ENCODE peak calls at places on chromosome 9, in seven cellular contexts. K is tibial artery; H is CD8-positive, alpha-beta T cell; Z is transverse colon; D is AG04450; J is CD4-positive, alpha-beta memory T cell; T is SJSA1. R is an unnamed sample. For H3K9me3, the result is how much of the 10 kb centered on the place peaks cover.

GRCh38 chr9:127050581-127050980 is 71.9 kb downstream of the ANGPTL2 start:
- DNase-seq in T (no peak), J (no peak), H (no peak), K (no peak), Z (no peak), D (no peak), R (no peak)

GRCh38 chr9:121921444-121921843 is 171.7 kb downstream of the TTLL11 start:
- DNase-seq in K (no peak), D (no peak), Z (no peak), J (no peak), H (no peak), T (no peak), R (no peak)

GRCh38 chr9:77218612-77219011 is 41.3 kb downstream of the VPS13A start:
- DNase-seq in Z (no peak), J (no peak), H (no peak), K (no peak), T (no peak), D (peak), R (no peak)

GRCh38 chr9:133003671-133004090 is 25.2 kb downstream of the GFI1B start:
- DNase-seq in K (no peak), H (no peak), Z (no peak), J (no peak), T (no peak), D (no peak), R (no peak)

GRCh38 chr9:86359480-86359879 is 5.3 kb upstream of the TUT7 start:
- DNase-seq in D (no peak), H (no peak), T (no peak), Z (no peak), J (no peak), K (peak), R (no peak)

GRCh38 chr9:91036826-91037510 is 235.3 kb downstream of the SYK start:
- DNase-seq in T (peak), D (peak), J (peak), H (peak), K (peak), Z (peak), R (no peak)

GRCh38 chr9:80874276-80874675 is 815.1 kb downstream of the TLE1 start:
- DNase-seq in T (no peak), Z (no peak), K (no peak), J (no peak), D (peak), H (no peak), R (no peak)

GRCh38 chr9:5750569-5750968 is 82.3 kb downstream of the ERMP1 start:
- DNase-seq in Z (no peak), K (no peak), H (no peak), J (no peak), T (no peak), D (no peak), R (no peak)

GRCh38 chr9:4375424-4376195 is 75.7 kb upstream of the GLIS3 start:
- DNase-seq in T (no peak), K (no peak), Z (no peak), D (peak), J (no peak), H (no peak), R (no peak)

GRCh38 chr9:88218721-88219120 is 80.4 kb upstream of the SPATA31C2 start:
- DNase-seq in D (peak), H (no peak), T (no peak), J (no peak), K (no peak), Z (no peak), R (no peak)

GRCh38 chr9:7104625-7105024 is 346.9 kb downstream of the KDM4C start:
- DNase-seq in D (no peak), H (no peak), T (no peak), J (no peak), K (no peak), Z (no peak), R (no peak)

GRCh38 chr9:133160742-133161541 is 2.8 kb downstream of the GBGT1 start:
- DNase-seq in J (peak), H (no peak), K (peak), Z (peak), T (no peak), D (no peak), R (no peak)

GRCh38 chr9:127919253-127919815 is 2.5 kb upstream of the ST6GALNAC4 start:
- DNase-seq in Z (peak), H (no peak), K (peak), J (no peak), T (peak), D (peak), R (no peak)

GRCh38 chr9:21334969-21335632 is at the start of gene KLHL9:
- DNase-seq in Z (peak), T (peak), J (peak), D (peak), H (peak), K (peak), R (peak)

GRCh38 chr9:69173891-69174644 is at the start of gene TJP2:
- DNase-seq in Z (peak), J (peak), H (no peak), D (no peak), T (peak), K (peak), R (peak)

GRCh38 chr9:36204906-36205547 is 14.3 kb downstream of the CLTA start:
- DNase-seq in T (no peak), D (no peak), J (no peak), Z (no peak), H (no peak), K (no peak), R (no peak)

GRCh38 chr9:72858089-72858912 is 94.6 kb downstream of the ALDH1A1 start:
- DNase-seq in Z (peak), H (no peak), J (no peak), D (no peak), T (no peak), K (no peak), R (no peak)

GRCh38 chr9:3963266-3964019 is 336.4 kb downstream of the GLIS3 start:
- DNase-seq in T (peak), Z (no peak), D (peak), J (no peak), H (no peak), K (peak), R (no peak)

GRCh38 chr9:98255064-98255577 is 328 bp downstream of the TBC1D2 start:
- DNase-seq in J (no peak), Z (peak), T (no peak), H (no peak), D (no peak), K (no peak), R (no peak)

GRCh38 chr9:96813607-96814006 is 35.7 kb upstream of the ZNF510 start:
- DNase-seq in J (no peak), K (no peak), Z (no peak), D (no peak), H (no peak), T (no peak), R (no peak)

GRCh38 chr9:96818535-96818934 is 35.8 kb downstream of the ZNF782 start:
- DNase-seq in Z (no peak), H (no peak), J (no peak), D (no peak), K (no peak), T (no peak), R (no peak)

GRCh38 chr9:96817973-96818372 is 36.3 kb downstream of the ZNF782 start:
- DNase-seq in Z (no peak), D (no peak), H (no peak), K (no peak), J (no peak), T (no peak), R (no peak)
- H3K9me3 ChIP-seq in Z (half or more), D (under half), H (under half), K (half or more), J (half or more), T (under half), R (half or more)

DNA sequence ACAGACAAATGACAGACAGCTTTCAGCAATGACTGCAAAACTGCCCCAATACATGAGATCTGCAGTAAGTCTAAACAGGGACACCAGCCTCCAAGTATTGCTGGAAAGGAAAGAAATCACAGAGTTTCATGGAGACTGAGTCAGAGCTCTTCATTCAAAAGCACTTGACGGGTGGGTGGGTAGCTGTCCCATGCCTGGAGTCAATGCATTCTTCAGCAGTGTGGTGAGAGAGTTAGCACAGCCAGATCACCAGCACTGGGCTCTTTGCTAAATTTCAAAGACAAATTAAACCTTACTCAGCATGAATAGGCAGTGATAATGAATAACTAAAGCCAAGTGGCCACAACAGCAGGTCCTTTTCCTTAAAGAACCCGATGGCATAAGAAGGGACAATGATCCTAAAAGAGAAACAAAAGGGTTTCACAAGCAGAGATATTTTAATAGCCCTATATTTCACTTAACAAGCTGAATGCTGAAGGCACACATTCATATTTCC is 192.4 kb downstream of the ACTL7B start:
- DNase-seq in K (no peak), D (no peak), H (no peak), J (no peak), T (no peak), Z (no peak), R (no peak)
- H3K9me3 ChIP-seq in K (under half), D (under half), H (under half), J (under half), T (under half), Z (under half), R (under half)

GRCh38 chr9:138117836-138118235 is 240.3 kb downstream of the CACNA1B start:
- DNase-seq in H (no peak), Z (no peak), D (no peak), K (no peak), J (no peak), T (no peak), R (no peak)
- H3K9me3 ChIP-seq in H (under half), Z (under half), D (half or more), K (under half), J (under half), T (under half), R (under half)

GRCh38 chr9:135282001-135282731 is 194.7 kb downstream of the OLFM1 start:
- DNase-seq in Z (peak), H (no peak), T (no peak), K (no peak), J (peak), D (no peak), R (no peak)

GRCh38 chr9:135282808-135283207 is 195.3 kb downstream of the OLFM1 start:
- DNase-seq in K (no peak), J (no peak), T (no peak), D (no peak), H (no peak), Z (no peak), R (no peak)

GRCh38 chr9:135284386-135285134 is 195.0 kb upstream of the PPP1R26 start:
- DNase-seq in J (no peak), T (no peak), D (no peak), H (no peak), K (no peak), Z (no peak), R (no peak)

GRCh38 chr9:135281661-135282000 is 194.2 kb downstream of the OLFM1 start:
- DNase-seq in Z (no peak), J (no peak), T (no peak), D (no peak), K (no peak), H (no peak), R (no peak)

DNA sequence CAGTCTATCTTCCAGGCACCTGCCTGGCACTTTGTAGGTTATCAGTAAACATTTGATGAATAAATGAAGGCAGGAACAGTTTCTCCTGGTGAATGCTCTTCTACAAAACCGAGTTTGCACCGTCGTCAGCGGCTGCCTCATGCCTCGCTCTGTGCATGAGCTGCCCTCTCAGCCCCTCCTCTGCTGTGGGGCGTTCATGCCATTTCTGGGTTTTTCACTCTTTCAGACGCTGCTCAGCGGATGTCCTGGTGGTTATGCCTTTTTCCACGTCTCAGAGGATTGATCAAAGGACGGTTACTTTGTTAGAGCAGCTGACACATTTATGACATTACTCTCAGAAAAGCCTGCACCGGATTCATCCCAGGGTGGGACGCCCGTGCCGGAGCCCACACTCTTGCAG is 196.0 kb upstream of the PPP1R26 start:
- DNase-seq in D (no peak), T (no peak), H (no peak), J (no peak), Z (no peak), K (no peak), R (no peak)
- H3K9me3 ChIP-seq in D (half or more), T (under half), H (under half), J (under half), Z (under half), K (under half), R (under half)

R was measured in T-helper 17 cell.